ENCODE peak calls at places on chromosomes 13 and 19, in seven cellular contexts. W, H, C, G, K, N and Q are unnamed samples.

GRCh38 chr19:310141-310651 is 19.0 kb upstream of the PLPP2 start:
- DNase-seq in G (no peak), C (no peak), K (no peak), N (no peak), W (peak; percentile 21), H (peak; percentile 85), Q (no peak)

GRCh38 chr19:47863514-47863936 is 4.5 kb downstream of the TPRX2 start:
- DNase-seq in H (peak; percentile 65), N (peak; percentile 72), C (peak; percentile 84), W (peak; percentile 83), G (peak; percentile 83), K (peak; percentile 92), Q (peak; percentile 38)

GRCh38 chr19:53870485-53870844 is 2.8 kb downstream of the MYADM start:
- DNase-seq in G (no peak), N (no peak), W (peak; percentile 60), H (no peak), C (peak; percentile 76), K (no peak), Q (no peak)

GRCh38 chr13:96836733-96837132 is 157.5 kb downstream of the OXGR1 start:
- DNase-seq in N (no peak), G (no peak), K (no peak), C (no peak), W (no peak), H (no peak), Q (no peak)

GRCh38 chr19:7260161-7260560 is 34.1 kb downstream of the INSR start:
- DNase-seq in G (no peak), W (no peak), H (no peak), K (no peak), C (no peak), N (no peak), Q (no peak)

GRCh38 chr13:69970521-69970920 is 137.1 kb upstream of the ATXN8OS start:
- DNase-seq in K (no peak), H (peak; percentile 82), W (no peak), G (no peak), C (no peak), N (no peak), Q (peak; percentile 1)

GRCh38 chr13:33284016-33284415 is 1.5 kb downstream of the STARD13 start:
- DNase-seq in K (no peak), H (peak; percentile 90), N (no peak), C (no peak), G (no peak), W (no peak), Q (no peak)

GRCh38 chr19:44512326-44513298 is 12.3 kb upstream of the ZNF180 start:
- DNase-seq in C (peak; percentile 14), K (peak; percentile 78), N (peak; percentile 24), G (no peak), W (no peak), H (peak; percentile 34), Q (peak; percentile 51)

GRCh38 chr19:11239377-11240000 is at the start of gene ANGPTL8:
- DNase-seq in G (no peak), H (no peak), C (no peak), W (no peak), K (no peak), N (no peak), Q (no peak)

GRCh38 chr19:49997709-49998108 is 27.5 kb downstream of the VRK3 start:
- DNase-seq in G (no peak), H (peak; percentile 42), W (no peak), K (peak; percentile 79), N (peak; percentile 49), C (no peak), Q (peak; percentile 40)

GRCh38 chr13:99811067-99811715 is 160.4 kb downstream of the ZIC5 start:
- DNase-seq in W (no peak), H (no peak), K (no peak), G (no peak), N (no peak), C (no peak), Q (no peak)

GRCh38 chr19:13726323-13726722 is 38.0 kb upstream of the MRI1 start:
- DNase-seq in K (no peak), W (no peak), G (no peak), N (no peak), C (no peak), H (no peak), Q (no peak)

GRCh38 chr13:21753117-21753729 is 82.3 kb downstream of the FGF9 start:
- DNase-seq in H (no peak), W (no peak), C (no peak), N (no peak), K (no peak), G (no peak), Q (no peak)

GRCh38 chr13:98475521-98475920 is 101.4 kb downstream of the STK24 start:
- DNase-seq in K (peak; percentile 33), N (no peak), H (peak; percentile 26), W (no peak), G (no peak), C (no peak), Q (no peak)

GRCh38 chr19:42529248-42529764 is 1.0 kb upstream of the CEACAM1 start:
- DNase-seq in H (peak; percentile 57), C (peak; percentile 83), W (peak; percentile 81), N (peak; percentile 31), K (peak; percentile 78), G (peak; percentile 63), Q (peak; percentile 13)

GRCh38 chr19:49430678-49431329 is 5.6 kb downstream of the GFY start:
- DNase-seq in N (no peak), C (no peak), K (peak; percentile 53), H (no peak), G (no peak), W (no peak), Q (no peak)

GRCh38 chr13:48304132-48304876 is 753 bp downstream of the RB1 start:
- DNase-seq in G (no peak), K (peak; percentile 11), N (no peak), H (peak; percentile 66), W (peak; percentile 34), C (peak; percentile 57), Q (peak; percentile 43)

GRCh38 chr13:76696370-76696769 is 189.8 kb downstream of the KCTD12 start:
- DNase-seq in C (no peak), W (no peak), N (no peak), G (no peak), H (no peak), K (no peak), Q (no peak)

GRCh38 chr13:70994204-70994603 is 872.8 kb downstream of the DACH1 start:
- DNase-seq in G (no peak), W (no peak), K (no peak), H (no peak), C (no peak), N (no peak), Q (no peak)

GRCh38 chr13:109968876-109969577 is 182.6 kb upstream of the IRS2 start:
- DNase-seq in C (no peak), N (no peak), K (no peak), W (no peak), G (no peak), H (no peak), Q (peak; percentile 50)

GRCh38 chr19:6754653-6755463 is 12.4 kb downstream of the SH2D3A start:
- DNase-seq in K (no peak), H (no peak), C (no peak), W (no peak), N (no peak), G (no peak), Q (no peak)

GRCh38 chr13:44884076-44884729 is 105.1 kb downstream of the NUFIP1 start:
- DNase-seq in K (no peak), H (peak; percentile 77), C (no peak), N (no peak), W (no peak), G (no peak), Q (no peak)

GRCh38 chr19:20254151-20254550 is 87.1 kb downstream of the ZNF486 start:
- DNase-seq in G (no peak), N (no peak), C (no peak), H (no peak), W (no peak), K (no peak), Q (no peak)

GRCh38 chr19:33048806-33049676 is 15.6 kb downstream of the RHPN2 start:
- DNase-seq in G (no peak), H (no peak), K (no peak), N (no peak), C (no peak), W (peak; percentile 57), Q (no peak)

GRCh38 chr19:3785938-3786824 is at the start of gene MATK:
- DNase-seq in N (no peak), K (peak; percentile 87), G (no peak), H (no peak), W (no peak), C (no peak), Q (peak; percentile 75)
- TF ChIP-seq CTCF in N (no peak), K (peak; percentile 0), G (no peak), H (no peak), W (no peak), C (no peak), Q (no peak)

GRCh38 chr13:91357613-91358383 is 10.3 kb downstream of the MIR17HG start:
- DNase-seq in G (no peak), H (no peak), W (no peak), C (no peak), N (no peak), K (no peak), Q (no peak)
- TF ChIP-seq POLR2AphosphoS5 in G (no peak), H (no peak), W (no peak), C (no peak), N (peak; percentile 26), K (no peak), Q (no peak)

GRCh38 chr19:18543814-18544475 is 572 bp upstream of the FKBP8 start:
- DNase-seq in H (peak; percentile 38), C (peak; percentile 82), G (no peak), W (peak; percentile 51), N (peak; percentile 76), K (peak; percentile 90), Q (peak; percentile 95)
- TF ChIP-seq CTCF in H (no peak), C (no peak), G (no peak), W (no peak), N (peak; percentile 30), K (peak; percentile 66), Q (peak; percentile 10)

GRCh38 chr13:54150851-54151250 is 1122.2 kb downstream of the OLFM4 start:
- DNase-seq in C (no peak), N (no peak), K (no peak), W (no peak), H (no peak), G (no peak), Q (no peak)
- TF ChIP-seq POLR2AphosphoS5 in C (no peak), N (no peak), K (no peak), W (no peak), H (no peak), G (no peak), Q (no peak)